ENCODE peak calls at places on chromosome 7, in nine cellular contexts. R, S, V, C, A, D, B, J and X are unnamed samples.
A peak's percentile ranks its signal among the peaks of the same experiment; 100 is the strongest.

GRCh38 chr7:44814956-44815355 is 18.5 kb downstream of the PPIA start:
- DNase-seq in S (no peak), R (no peak), B (no peak), D (no peak), V (no peak), J (no peak), A (no peak), C (no peak), X (no peak)

GRCh38 chr7:45149606-45150005 is 8.0 kb upstream of the RAMP3 start:
- DNase-seq in C (no peak), R (no peak), S (peak; percentile 33), D (no peak), A (no peak), B (no peak), J (no peak), V (no peak), X (no peak)

GRCh38 chr7:5594616-5595544 is 171.2 kb upstream of the TNRC18 start:
- DNase-seq in V (no peak), D (no peak), S (no peak), C (no peak), A (peak; percentile 62), B (no peak), J (peak; percentile 90), R (no peak), X (peak; percentile 44)

GRCh38 chr7:39184387-39184786 is 206.7 kb downstream of the POU6F2 start:
- DNase-seq in A (peak; percentile 32), J (peak; percentile 44), D (no peak), S (no peak), V (no peak), R (no peak), B (no peak), C (peak; percentile 70), X (no peak)

GRCh38 chr7:129872054-129872453 is 80.7 kb downstream of the UBE2H start:
- DNase-seq in A (no peak), V (no peak), D (no peak), B (no peak), J (no peak), C (no peak), R (no peak), S (no peak), X (no peak)

GRCh38 chr7:87528733-87529132 is 53.3 kb upstream of the ABCB4 start:
- DNase-seq in J (no peak), C (no peak), D (no peak), R (no peak), B (no peak), V (no peak), A (no peak), S (no peak), X (no peak)

GRCh38 chr7:12729112-12729511 is 41.7 kb downstream of the ARL4A start:
- DNase-seq in C (no peak), B (peak; percentile 45), S (no peak), D (peak; percentile 62), J (peak; percentile 55), R (no peak), V (peak; percentile 18), A (peak; percentile 25), X (peak; percentile 60)

GRCh38 chr7:351681-352480 is 61.9 kb downstream of the FOXL3 start:
- DNase-seq in B (no peak), A (no peak), V (no peak), J (no peak), D (peak; percentile 56), C (no peak), S (no peak), R (no peak), X (no peak)

GRCh38 chr7:24821045-24821853 is 64.0 kb upstream of the GSDME start:
- DNase-seq in R (peak; percentile 80), S (peak; percentile 92), C (peak; percentile 92), A (peak; percentile 84), J (no peak), B (no peak), D (peak; percentile 94), V (peak; percentile 35), X (peak; percentile 78)

GRCh38 chr7:147981072-147981813 is 609.3 kb upstream of the C7orf33 start:
- DNase-seq in A (no peak), C (peak; percentile 93), B (no peak), R (no peak), S (no peak), J (no peak), D (no peak), V (no peak), X (no peak)

GRCh38 chr7:3835102-3835501 is 534.0 kb downstream of the SDK1 start:
- DNase-seq in V (no peak), S (no peak), D (peak; percentile 75), A (no peak), B (no peak), J (no peak), R (no peak), C (no peak), X (no peak)

GRCh38 chr7:47647213-47647985 is 65.5 kb upstream of the TNS3 start:
- DNase-seq in D (peak; percentile 74), A (no peak), C (peak; percentile 97), R (no peak), B (no peak), S (peak; percentile 87), J (no peak), V (no peak), X (no peak)

GRCh38 chr7:69246758-69247157 is 351.5 kb upstream of the AUTS2 start:
- DNase-seq in S (no peak), R (no peak), J (no peak), B (peak; percentile 22), V (no peak), D (peak; percentile 45), C (no peak), A (no peak), X (no peak)

GRCh38 chr7:91310829-91311460 is 46.7 kb downstream of the FZD1 start:
- DNase-seq in S (no peak), J (peak; percentile 37), B (no peak), D (no peak), V (no peak), R (peak; percentile 6), A (no peak), C (no peak), X (peak; percentile 35)

GRCh38 chr7:29565186-29565540 is 1.5 kb downstream of the PRR15 start:
- DNase-seq in S (no peak), R (no peak), D (no peak), A (no peak), J (no peak), V (no peak), C (no peak), B (no peak), X (no peak)

GRCh38 chr7:123867220-123867619 is 22.3 kb downstream of the HYAL4 start:
- DNase-seq in J (no peak), B (no peak), V (no peak), C (peak; percentile 37), S (no peak), A (no peak), D (no peak), R (no peak), X (no peak)

GRCh38 chr7:15459018-15459621 is 102.7 kb downstream of the AGMO start:
- DNase-seq in V (no peak), J (no peak), A (no peak), B (no peak), R (no peak), C (no peak), D (no peak), S (no peak), X (no peak)

GRCh38 chr7:22997871-22998515 is 15.9 kb downstream of the HYCC1 start:
- DNase-seq in R (no peak), B (no peak), J (no peak), A (no peak), D (no peak), V (no peak), S (no peak), C (no peak), X (no peak)

GRCh38 chr7:98613601-98614425 is 3.3 kb upstream of the NPTX2 start:
- DNase-seq in B (peak; percentile 38), A (peak; percentile 67), S (no peak), D (no peak), C (peak; percentile 36), R (no peak), J (peak; percentile 87), V (no peak), X (no peak)

GRCh38 chr7:100563809-100564400 is 9.8 kb downstream of the SAP25 start:
- DNase-seq in J (peak; percentile 81), C (peak; percentile 68), A (peak; percentile 85), V (no peak), B (peak; percentile 84), S (peak; percentile 95), D (peak; percentile 95), R (no peak), X (peak; percentile 78)

DNA sequence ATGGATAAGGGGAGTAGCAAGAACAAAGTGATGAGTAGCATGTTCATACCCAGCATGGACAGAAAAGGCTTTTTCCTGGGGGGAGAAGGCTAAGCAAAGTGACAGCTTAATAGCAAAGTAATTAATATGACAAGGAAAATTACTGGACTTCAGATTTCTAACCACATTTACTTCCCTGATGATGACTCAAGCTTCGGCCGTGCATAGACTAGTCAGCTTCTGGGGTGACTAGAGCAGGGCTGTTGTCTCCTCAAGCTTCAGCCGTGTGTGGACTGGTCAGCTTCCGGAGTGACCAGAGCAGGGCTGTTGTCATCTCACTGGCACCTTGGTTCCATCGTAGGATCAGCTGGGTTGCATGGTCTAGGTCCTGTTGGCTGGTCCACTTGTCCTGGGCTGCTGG is 2.1 kb upstream of the ZNF117 start:
- DNase-seq in B (no peak), J (no peak), C (no peak), S (no peak), R (no peak), D (no peak), V (no peak), A (no peak), X (no peak)
- H3K9me3 ChIP-seq in B (no peaks in the 10 kb centered on the region), J (peaks cover 13% of the 10 kb centered on the region), C (no peaks in the 10 kb centered on the region), S (peaks cover 98% of the 10 kb centered on the region), R (peaks cover 62% of the 10 kb centered on the region), D (no peaks in the 10 kb centered on the region), V (peaks cover 57% of the 10 kb centered on the region), A (peaks cover 48% of the 10 kb centered on the region), X (peaks cover 3% of the 10 kb centered on the region)

DNA sequence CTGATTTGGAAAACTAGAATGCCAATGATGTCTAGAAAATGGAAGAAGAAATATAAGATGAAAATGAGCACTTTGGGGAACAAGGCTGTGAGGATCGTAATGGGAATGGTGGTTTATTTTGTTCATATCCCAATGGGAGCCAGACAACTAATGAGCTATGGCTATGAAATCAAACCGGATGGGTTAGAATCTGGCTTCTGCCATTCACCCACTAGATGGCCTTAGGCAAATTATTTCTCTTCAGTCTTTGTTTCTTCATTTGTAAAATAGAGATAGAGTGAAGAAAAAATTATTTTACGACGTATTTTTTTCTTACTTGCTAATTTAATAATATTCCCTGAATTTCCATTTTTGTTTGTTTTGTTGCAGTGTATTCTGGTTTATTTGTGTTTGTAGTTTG is 572.1 kb upstream of the IGFBP3 start:
- DNase-seq in V (no peak), S (no peak), D (no peak), B (no peak), J (no peak), C (no peak), R (no peak), A (no peak), X (no peak)
- TF ChIP-seq CTCF in V (no peak), S (no peak), D (peak; percentile 10), B (no peak), J (no peak), C (no peak), R (no peak), A (no peak), X (no peak)

GRCh38 chr7:149654588-149654987 is 118.8 kb downstream of the ZNF467 start:
- DNase-seq in C (no peak), D (no peak), V (no peak), B (no peak), S (no peak), J (no peak), A (no peak), R (no peak), X (no peak)
- H3K27me3 ChIP-seq in C (no peaks in the 10 kb centered on the region), D (no peaks in the 10 kb centered on the region), V (peaks cover 1% of the 10 kb centered on the region), B (no peaks in the 10 kb centered on the region), S (no peaks in the 10 kb centered on the region), J (no peaks in the 10 kb centered on the region), A (no peaks in the 10 kb centered on the region), R (no peaks in the 10 kb centered on the region), X (no peaks in the 10 kb centered on the region)

GRCh38 chr7:157973971-157974677 is 613.5 kb downstream of the PTPRN2 start:
- DNase-seq in C (no peak), R (no peak), B (no peak), S (peak; percentile 53), D (no peak), J (no peak), A (no peak), V (no peak), X (no peak)
- H3K9me3 ChIP-seq in C (no peaks in the 10 kb centered on the region), R (peaks cover 82% of the 10 kb centered on the region), B (no peaks in the 10 kb centered on the region), S (peaks cover 66% of the 10 kb centered on the region), D (no peaks in the 10 kb centered on the region), J (no peaks in the 10 kb centered on the region), A (no peaks in the 10 kb centered on the region), V (peaks cover 12% of the 10 kb centered on the region), X (no peaks in the 10 kb centered on the region)